ENCODE peak calls at places on chromosomes 4 and X, in nine cellular contexts. F is AG08396, O is H54, J is EH, I is caudate nucleus, A is T-cell, L is NCI-H146, D is iris pigment epithelial cell, H is NCI-H748 treated with DMSO at 0.1 percent for 48 hours. Z is an unnamed sample.

GRCh38 chrX:128142745-128143144 is 90.5 kb upstream of the ACTRT1 start:
- DNase-seq in F (no peak), O (no peak), J (no peak), I (no peak), A (no peak), L (no peak), D (no peak), H (no peak), Z (no peak)

GRCh38 chr4:113106076-113106475 is 56.6 kb downstream of the ANK2 start:
- DNase-seq in F (peak), O (no peak), J (peak), I (no peak), A (no peak), L (no peak), D (peak), H (peak), Z (no peak)

GRCh38 chrX:39946822-39947221 is 150.9 kb downstream of the BCOR start:
- DNase-seq in F (peak), O (peak), J (peak), I (no peak), A (no peak), L (no peak), D (peak), H (no peak), Z (no peak)

GRCh38 chr4:183392377-183392776 is 52.1 kb upstream of the CDKN2AIP start:
- DNase-seq in F (no peak), O (no peak), J (no peak), I (no peak), A (no peak), L (no peak), D (peak), H (no peak), Z (no peak)

GRCh38 chr4:38190717-38191178 is 230.6 kb downstream of the PTTG2 start:
- DNase-seq in F (peak), O (no peak), J (peak), I (peak), A (no peak), L (no peak), D (peak), H (no peak), Z (no peak)

GRCh38 chr4:83153312-83153915 is 38.9 kb upstream of the PLAC8 start:
- DNase-seq in F (no peak), O (no peak), J (no peak), I (no peak), A (no peak), L (no peak), D (no peak), H (no peak), Z (no peak)

GRCh38 chrX:52979568-52979967 is 21.2 kb upstream of the FAM156A start:
- DNase-seq in F (no peak), O (no peak), J (no peak), I (no peak), A (no peak), L (no peak), D (no peak), H (no peak), Z (no peak)

GRCh38 chrX:11381464-11381863 is 88.3 kb downstream of the AMELX start:
- DNase-seq in F (peak), O (no peak), J (peak), I (no peak), A (no peak), L (peak), D (peak), H (peak), Z (no peak)

GRCh38 chr4:147732516-147733193 is 767 bp downstream of the ARHGAP10 start:
- DNase-seq in F (peak), O (no peak), J (peak), I (no peak), A (no peak), L (peak), D (peak), H (no peak), Z (no peak)

GRCh38 chr4:7861440-7861881 is 78.2 kb downstream of the AFAP1 start:
- DNase-seq in F (peak), O (no peak), J (peak), I (no peak), A (no peak), L (no peak), D (peak), H (no peak), Z (no peak)

GRCh38 chr4:89531932-89532640 is 224.5 kb upstream of the GPRIN3 start:
- DNase-seq in F (no peak), O (no peak), J (no peak), I (no peak), A (no peak), L (no peak), D (no peak), H (no peak), Z (no peak)

GRCh38 chrX:149831473-149831872 is 49.5 kb upstream of the MAGEA8 start:
- DNase-seq in F (no peak), O (no peak), J (no peak), I (no peak), A (no peak), L (no peak), D (no peak), H (no peak), Z (no peak)

GRCh38 chr4:83548151-83548905 is 12.4 kb downstream of the GPAT3 start:
- DNase-seq in F (peak), O (peak), J (peak), I (no peak), A (peak), L (peak), D (peak), H (peak), Z (no peak)

GRCh38 chr4:16125571-16126445 is 42.0 kb upstream of the PROM1 start:
- DNase-seq in F (no peak), O (no peak), J (peak), I (no peak), A (no peak), L (peak), D (no peak), H (no peak), Z (no peak)

GRCh38 chr4:3114377-3114776 is 39.9 kb downstream of the HTT start:
- DNase-seq in F (no peak), O (no peak), J (peak), I (no peak), A (no peak), L (no peak), D (no peak), H (no peak), Z (no peak)

GRCh38 chrX:3806630-3807029 is 93.2 kb upstream of the PRKX start:
- DNase-seq in F (no peak), O (no peak), J (no peak), I (no peak), A (no peak), L (peak), D (no peak), H (no peak), Z (no peak)

GRCh38 chr4:2790583-2791517 is 2.0 kb upstream of the SH3BP2 start:
- DNase-seq in F (no peak), O (no peak), J (no peak), I (no peak), A (no peak), L (no peak), D (no peak), H (no peak), Z (peak)

GRCh38 chr4:15149842-15150592 is 147.7 kb downstream of the CPEB2 start:
- DNase-seq in F (peak), O (peak), J (peak), I (peak), A (no peak), L (peak), D (peak), H (peak), Z (peak)

GRCh38 chrX:3532571-3532970 is 180.9 kb downstream of the PRKX start:
- DNase-seq in F (no peak), O (no peak), J (no peak), I (no peak), A (no peak), L (no peak), D (no peak), H (no peak), Z (no peak)

GRCh38 chr4:146520894-146521542 is 722 bp downstream of the SLC10A7 start:
- DNase-seq in F (peak), O (no peak), J (peak), I (no peak), A (no peak), L (peak), D (peak), H (no peak), Z (no peak)

GRCh38 chrX:9562851-9563250 is 98.0 kb downstream of the TBL1X start:
- DNase-seq in F (peak), O (peak), J (peak), I (no peak), A (no peak), L (no peak), D (peak), H (no peak), Z (no peak)

GRCh38 chr4:12924253-12924652 is 559.9 kb downstream of the RAB28 start:
- DNase-seq in F (no peak), O (no peak), J (no peak), I (no peak), A (no peak), L (no peak), D (no peak), H (no peak), Z (no peak)